ENCODE peak calls at places on chromosomes 2 and 18, in eight cellular contexts. E is fibroblast of lung; L is A549; J is right cardiac atrium; V is uterus; U is CD8-positive, alpha-beta T cell; Y is neuronal stem cell; W is ovary. P is an unnamed sample.

GRCh38 chr2:203949228-203949627 is 12.7 kb downstream of the ICOS start:
- DNase-seq in U (no peak), Y (no peak), E (peak; percentile 8), L (no peak), W (no peak), V (no peak), J (no peak), P (no peak)

GRCh38 chr2:218816561-218817011 is 15.0 kb downstream of the PRKAG3 start:
- DNase-seq in J (no peak), W (no peak), V (no peak), E (no peak), Y (no peak), L (no peak), U (no peak), P (no peak)

GRCh38 chr2:62038980-62039771 is 133.7 kb downstream of the COMMD1 start:
- DNase-seq in E (peak; percentile 57), Y (no peak), W (no peak), L (no peak), V (no peak), U (no peak), J (no peak), P (no peak)

GRCh38 chr2:118903489-118904215 is 38.3 kb upstream of the MARCO start:
- DNase-seq in E (no peak), Y (no peak), V (no peak), L (no peak), U (no peak), W (no peak), J (no peak), P (no peak)

GRCh38 chr2:15736396-15737180 is 144.9 kb downstream of the DDX1 start:
- DNase-seq in Y (no peak), E (no peak), U (no peak), V (no peak), L (no peak), J (no peak), W (no peak), P (no peak)

GRCh38 chr2:23036683-23037082 is 348.3 kb upstream of the KLHL29 start:
- DNase-seq in W (no peak), Y (no peak), J (no peak), L (no peak), U (no peak), V (no peak), E (no peak), P (no peak)

GRCh38 chr2:121074322-121074932 is 210.6 kb downstream of the TFCP2L1 start:
- DNase-seq in V (no peak), U (no peak), L (no peak), J (no peak), Y (no peak), E (no peak), W (no peak), P (peak; percentile 49)

GRCh38 chr2:240588669-240589068 is 2.1 kb downstream of the CAPN10 start:
- DNase-seq in U (no peak), L (no peak), J (no peak), E (no peak), Y (no peak), W (no peak), V (no peak), P (no peak)

GRCh38 chr2:217934321-217935131 is 68.3 kb downstream of the TNS1 start:
- DNase-seq in J (peak; percentile 79), Y (no peak), V (peak; percentile 89), W (no peak), L (peak; percentile 55), E (peak; percentile 75), U (no peak), P (peak; percentile 27)

GRCh38 chr18:57544958-57545661 is 41.4 kb downstream of the FECH start:
- DNase-seq in J (no peak), W (no peak), L (no peak), E (no peak), Y (no peak), U (no peak), V (no peak), P (no peak)

GRCh38 chr18:12092398-12093229 is 1.0 kb upstream of the ANKRD62 start:
- DNase-seq in Y (no peak), U (no peak), J (peak; percentile 63), L (peak; percentile 41), V (no peak), W (no peak), E (no peak), P (no peak)

GRCh38 chr18:26205318-26205717 is 20.9 kb upstream of the TAF4B start:
- DNase-seq in Y (no peak), J (no peak), L (no peak), V (no peak), U (no peak), W (no peak), E (no peak), P (no peak)

GRCh38 chr18:6878881-6879280 is 149.4 kb downstream of the ARHGAP28 start:
- DNase-seq in W (peak; percentile 30), V (no peak), U (no peak), Y (no peak), J (peak; percentile 73), L (no peak), E (peak; percentile 22), P (no peak)

GRCh38 chr2:74954500-74954874 is 4.0 kb upstream of the POLE4 start:
- DNase-seq in L (no peak), U (no peak), E (no peak), Y (no peak), V (no peak), J (no peak), W (no peak), P (no peak)

GRCh38 chr2:57444731-57445414 is 601.7 kb upstream of the VRK2 start:
- DNase-seq in Y (no peak), L (no peak), U (no peak), E (no peak), W (no peak), V (no peak), J (no peak), P (no peak)

GRCh38 chr2:10032746-10033105 is 10.6 kb upstream of the KLF11 start:
- DNase-seq in Y (no peak), J (peak; percentile 42), U (no peak), V (no peak), W (no peak), L (no peak), E (no peak), P (no peak)
- H3K27ac ChIP-seq in Y (no peak overlapping the region), J (no peak overlapping the region), U (no peak overlapping the region), V (no peak overlapping the region), W (no peak overlapping the region), L (no peak overlapping the region), E (no peak overlapping the region), P (no peak overlapping the region)

GRCh38 chr2:100856732-100857131 is 36.8 kb downstream of the NPAS2 start:
- DNase-seq in W (no peak), E (no peak), Y (no peak), V (no peak), U (no peak), J (no peak), L (no peak), P (no peak)

GRCh38 chr2:100855084-100855483 is 35.1 kb downstream of the NPAS2 start:
- DNase-seq in E (no peak), V (no peak), Y (no peak), U (no peak), W (no peak), L (no peak), J (no peak), P (no peak)

GRCh38 chr2:100852447-100852846 is 32.5 kb downstream of the NPAS2 start:
- DNase-seq in J (no peak), V (no peak), Y (no peak), W (no peak), U (no peak), L (no peak), E (no peak), P (no peak)

GRCh38 chr2:100852999-100853908 is 33.3 kb downstream of the NPAS2 start:
- DNase-seq in L (no peak), U (no peak), V (no peak), E (peak; percentile 56), W (no peak), Y (no peak), J (no peak), P (no peak)

GRCh38 chr2:100853909-100854810 is 34.2 kb downstream of the NPAS2 start:
- DNase-seq in Y (no peak), E (no peak), L (no peak), V (no peak), W (no peak), U (no peak), J (peak; percentile 52), P (no peak)
- H3K4me1 ChIP-seq in Y (peaks cover 5% of the 10 kb centered on the region), E (peaks cover 11% of the 10 kb centered on the region), L (peaks cover 73% of the 10 kb centered on the region), V (no peaks in the 10 kb centered on the region), W (no peaks in the 10 kb centered on the region), U (no peaks in the 10 kb centered on the region), J (peaks cover 9% of the 10 kb centered on the region), P (no peaks in the 10 kb centered on the region)

GRCh38 chr2:50346586-50347351 is 685.2 kb downstream of the NRXN1 start:
- DNase-seq in U (no peak), E (no peak), L (no peak), W (no peak), J (peak; percentile 48), Y (peak; percentile 21), V (no peak), P (no peak)
- H3K4me3 ChIP-seq in U (no peak overlapping the region), E (no peak overlapping the region), L (no peak overlapping the region), W (no peak overlapping the region), J (peak overlapping the region; percentile 42), Y (peak overlapping the region; percentile 51), V (no peak overlapping the region), P (no peak overlapping the region)

DNA sequence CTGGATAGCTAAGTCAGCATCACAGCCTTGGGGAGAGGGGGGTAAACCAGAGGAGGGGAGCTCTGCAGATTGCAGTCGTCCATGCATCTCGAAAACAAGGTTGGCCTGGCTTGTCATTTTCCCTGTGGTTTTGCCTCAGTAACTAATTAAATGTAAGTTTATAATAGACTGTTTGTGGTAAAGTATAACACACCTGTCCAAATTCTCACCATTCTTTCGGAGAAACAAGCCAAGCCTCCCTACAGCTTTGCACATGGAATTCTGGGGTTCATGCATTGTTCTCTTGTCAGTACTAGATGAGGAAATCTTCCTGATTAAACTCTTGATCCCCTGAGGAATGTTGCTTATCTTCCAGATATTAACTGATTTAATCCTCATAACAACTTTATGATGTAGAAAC is 1065.2 kb upstream of the FAM98A start:
- DNase-seq in V (no peak), W (no peak), E (no peak), U (no peak), Y (no peak), L (no peak), J (no peak), P (no peak)
- H3K27ac ChIP-seq in V (no peak overlapping the region), W (no peak overlapping the region), E (no peak overlapping the region), U (no peak overlapping the region), Y (no peak overlapping the region), L (no peak overlapping the region), J (no peak overlapping the region), P (no peak overlapping the region)

GRCh38 chr2:168522446-168522845 is 66.4 kb downstream of the CERS6 start:
- DNase-seq in V (no peak), Y (no peak), W (no peak), U (no peak), E (no peak), L (no peak), J (no peak), P (no peak)
- H3K4me1 ChIP-seq in V (peaks cover 12% of the 10 kb centered on the region), Y (peaks cover 8% of the 10 kb centered on the region), W (peaks cover 16% of the 10 kb centered on the region), U (peaks cover 15% of the 10 kb centered on the region), E (peaks cover 3% of the 10 kb centered on the region), L (peaks cover 24% of the 10 kb centered on the region), J (peaks cover 5% of the 10 kb centered on the region), P (peaks cover 34% of the 10 kb centered on the region)

P was measured in SJCRH30.